ENCODE peak calls at places on chromosomes 16 and 17, in ten cellular contexts. C is activated CD8-positive, alpha-beta T cell treated with anti-CD3 and anti-CD28 coated beads for 36 hours; F is heart right ventricle; M is fibroblast of the aortic adventitia; H is tibial nerve; G is esophagus squamous epithelium; J is OCI-LY7; I is foreskin fibroblast; Q is mucosa of descending colon; V is mesothelial cell of epicardium. O is an unnamed sample.

GRCh38 chr16:74199066-74199841 is 97.4 kb upstream of the PSMD7 start:
- DNase-seq in I (no peak), Q (no peak), V (no peak), G (no peak), F (no peak), C (no peak), M (no peak), J (no peak), H (no peak), O (no peak)

GRCh38 chr16:10003486-10003885 is 178.7 kb downstream of the GRIN2A start:
- DNase-seq in I (no peak), G (no peak), H (no peak), Q (no peak), M (no peak), J (no peak), F (no peak), V (no peak), C (no peak), O (no peak)

GRCh38 chr17:77654296-77654695 is 304.2 kb upstream of the TNRC6C start:
- DNase-seq in F (no peak), V (no peak), J (no peak), H (no peak), M (no peak), I (no peak), Q (no peak), G (no peak), C (no peak), O (no peak)

GRCh38 chr16:24645739-24646645 is 83.5 kb upstream of the TNRC6A start:
- DNase-seq in G (no peak), M (peak; percentile 100), H (peak; percentile 20), Q (no peak), C (no peak), F (no peak), I (peak; percentile 98), J (no peak), V (no peak), O (no peak)

GRCh38 chr17:57045868-57046671 is 39.0 kb upstream of the AKAP1 start:
- DNase-seq in I (peak; percentile 26), H (no peak), F (no peak), M (no peak), V (no peak), Q (no peak), C (peak; percentile 56), J (no peak), G (no peak), O (no peak)

GRCh38 chr17:63445065-63445464 is 1.0 kb downstream of the CYB561 start:
- DNase-seq in F (no peak), M (no peak), H (no peak), Q (no peak), C (no peak), V (no peak), G (no peak), I (no peak), J (no peak), O (no peak)

GRCh38 chr16:17768257-17768656 is 297.5 kb upstream of the XYLT1 start:
- DNase-seq in J (no peak), H (no peak), C (no peak), V (no peak), I (peak; percentile 83), G (no peak), Q (no peak), M (peak; percentile 67), F (no peak), O (no peak)

GRCh38 chr17:50062323-50063243 is 6.7 kb downstream of the ITGA3 start:
- DNase-seq in Q (peak; percentile 91), I (peak; percentile 83), H (no peak), V (no peak), J (no peak), F (peak; percentile 83), G (no peak), M (peak; percentile 57), C (no peak), O (no peak)

GRCh38 chr17:66582373-66583111 is 252.4 kb upstream of the CACNG5 start:
- DNase-seq in C (no peak), M (no peak), J (no peak), G (no peak), I (no peak), V (no peak), H (no peak), Q (no peak), F (no peak), O (no peak)

GRCh38 chr17:75922963-75923874 is 17.6 kb downstream of the FBF1 start:
- DNase-seq in M (no peak), H (no peak), F (no peak), C (no peak), V (no peak), J (no peak), G (no peak), Q (peak; percentile 39), I (no peak), O (no peak)

GRCh38 chr17:70168979-70169706 is at the start of gene KCNJ2:
- DNase-seq in Q (peak; percentile 93), G (no peak), V (peak; percentile 82), C (peak; percentile 65), I (peak; percentile 97), F (peak; percentile 91), H (peak; percentile 63), J (peak; percentile 87), M (peak; percentile 63), O (peak; percentile 32)

GRCh38 chr16:22813946-22814325 is at the start of gene HS3ST2:
- DNase-seq in V (no peak), F (peak; percentile 42), G (no peak), J (no peak), Q (peak; percentile 49), M (no peak), H (no peak), C (peak; percentile 3), I (peak; percentile 93), O (no peak)

DNA sequence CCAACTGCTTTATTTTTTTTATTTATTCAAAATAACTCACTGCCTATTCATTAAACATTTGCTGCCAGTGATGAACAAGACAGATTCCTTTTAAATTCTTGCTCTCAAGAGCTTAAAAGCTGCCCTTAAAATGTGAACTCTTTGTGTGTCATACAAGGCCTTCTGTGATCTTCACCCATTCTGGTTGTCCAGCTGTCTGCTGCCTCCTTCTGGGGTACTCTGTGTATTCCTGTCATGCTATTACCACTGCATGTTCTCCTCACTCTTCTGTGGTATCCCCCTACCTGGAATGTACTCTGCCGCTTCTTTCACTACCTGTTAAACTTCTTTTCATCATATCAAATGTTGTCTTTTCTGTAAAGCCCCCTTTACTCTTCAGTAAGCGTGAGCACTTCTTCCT is 165.8 kb downstream of the CHD9 start:
- DNase-seq in M (peak; percentile 55), C (peak; percentile 26), Q (no peak), J (peak; percentile 18), F (no peak), I (peak; percentile 45), G (no peak), V (no peak), H (no peak), O (no peak)
- TF ChIP-seq CTCF in M (peak; percentile 37), C (peak; percentile 21), Q (no peak), J (peak; percentile 42), F (peak; percentile 20), I (peak; percentile 42), G (no peak), V (no peak), H (no peak), O (no peak)

GRCh38 chr17:46851029-46851741 is at the start of gene WNT9B:
- DNase-seq in I (peak; percentile 20), V (peak; percentile 68), F (no peak), H (no peak), G (no peak), Q (no peak), C (no peak), J (no peak), M (no peak), O (no peak)
- TF ChIP-seq CTCF in I (no peak), V (no peak), F (no peak), H (no peak), G (no peak), Q (no peak), C (no peak), J (no peak), M (no peak), O (no peak)

GRCh38 chr17:1905190-1905919 is 75.5 kb downstream of the RPA1 start:
- DNase-seq in V (no peak), J (peak; percentile 58), I (peak; percentile 33), F (no peak), C (no peak), Q (peak; percentile 11), M (no peak), H (no peak), G (no peak), O (no peak)

GRCh38 chr17:1907818-1908698 is 78.3 kb downstream of the RPA1 start:
- DNase-seq in V (no peak), C (peak; percentile 17), I (peak; percentile 72), Q (peak; percentile 49), H (no peak), F (no peak), M (peak; percentile 40), J (peak; percentile 41), G (no peak), O (no peak)

GRCh38 chr17:1904273-1905052 is 74.7 kb downstream of the RPA1 start:
- DNase-seq in M (no peak), I (peak; percentile 6), Q (no peak), V (no peak), F (no peak), G (no peak), C (no peak), J (peak; percentile 88), H (no peak), O (no peak)

GRCh38 chr17:1907216-1907631 is 77.4 kb downstream of the RPA1 start:
- DNase-seq in G (no peak), J (no peak), M (no peak), F (no peak), H (no peak), C (no peak), V (no peak), I (peak; percentile 10), Q (peak; percentile 32), O (no peak)

DNA sequence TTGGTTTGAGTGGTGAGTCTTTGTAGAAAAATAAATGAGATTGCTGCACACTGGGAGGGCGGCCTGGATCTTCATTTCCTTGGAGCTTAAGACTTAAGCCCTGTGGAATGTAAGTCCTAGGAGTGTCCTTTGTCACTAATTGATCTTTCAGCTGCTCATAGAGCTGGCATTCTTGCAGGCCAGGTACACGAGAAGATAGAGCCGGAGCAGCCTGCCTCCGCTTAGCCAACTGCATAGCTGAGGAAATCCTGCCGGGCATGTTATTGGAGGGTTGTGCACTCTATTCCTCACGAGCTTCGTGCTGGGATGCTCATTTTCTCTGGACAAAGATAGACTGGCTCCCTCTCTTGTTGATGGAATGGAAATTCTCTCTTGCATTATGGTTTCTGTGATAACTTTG is 76.8 kb downstream of the RPA1 start:
- DNase-seq in C (no peak), Q (peak; percentile 2), I (peak; percentile 50), G (no peak), F (no peak), J (no peak), M (peak; percentile 17), V (no peak), H (no peak), O (no peak)
- TF ChIP-seq CTCF in C (no peak), Q (no peak), I (no peak), G (no peak), F (no peak), J (no peak), M (no peak), V (no peak), H (no peak), O (no peak)

DNA sequence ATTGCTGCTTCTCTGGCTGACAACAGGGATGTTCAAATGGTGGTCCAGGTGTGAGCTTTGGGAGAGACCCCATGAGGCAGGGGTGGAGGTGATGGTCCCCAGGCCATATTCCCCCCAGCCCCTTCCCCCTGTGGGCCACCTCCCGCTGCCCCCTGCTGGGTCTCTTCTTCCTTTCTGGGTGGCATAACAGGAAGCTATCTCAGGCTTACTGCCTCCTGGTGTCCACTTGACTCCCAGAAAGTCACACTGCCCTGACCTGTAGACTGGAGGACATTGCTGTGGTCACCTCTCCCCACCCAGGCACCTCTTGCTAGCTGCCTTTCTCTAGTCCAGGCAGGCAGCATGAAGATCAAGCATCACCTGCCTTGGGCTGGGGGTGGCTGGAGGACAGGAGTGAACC is 46.4 kb upstream of the PLCG2 start:
- DNase-seq in I (no peak), C (no peak), V (no peak), Q (no peak), J (no peak), M (no peak), H (no peak), G (no peak), F (no peak), O (no peak)
- TF ChIP-seq CTCF in I (no peak), C (no peak), V (no peak), Q (no peak), J (peak; percentile 44), M (no peak), H (no peak), G (no peak), F (no peak), O (no peak)

O was measured in omental fat pad.